ENCODE peak calls at places on chromosomes 12 and 14, in six cellular contexts. I, V, O, E, R and X are unnamed samples.

GRCh38 chr12:104782296-104782695 is 175.8 kb downstream of the SLC41A2 start:
- DNase-seq in I (no peak), V (no peak), O (no peak), E (no peak), R (no peak), X (no peak)

GRCh38 chr14:37638599-37638998 is 43.2 kb downstream of the TTC6 start:
- DNase-seq in I (no peak), V (no peak), O (no peak), E (no peak), R (no peak), X (no peak)

GRCh38 chr12:91695964-91696363 is 449.7 kb downstream of the BTG1 start:
- DNase-seq in I (no peak), V (no peak), O (peak; percentile 71), E (no peak), R (no peak), X (no peak)

GRCh38 chr12:29429999-29430698 is 49.2 kb upstream of the ERGIC2 start:
- DNase-seq in I (no peak), V (no peak), O (no peak), E (no peak), R (no peak), X (no peak)

GRCh38 chr12:107320031-107320928 is 226.9 kb upstream of the CRY1 start:
- DNase-seq in I (peak; percentile 61), V (no peak), O (peak; percentile 73), E (peak; percentile 37), R (peak; percentile 80), X (peak; percentile 85)

GRCh38 chr14:32254952-32255679 is 52.0 kb upstream of the RNU6-8 start:
- DNase-seq in I (peak; percentile 43), V (no peak), O (peak; percentile 74), E (peak; percentile 63), R (peak; percentile 43), X (peak; percentile 67)

GRCh38 chr12:68792952-68793351 is 15.0 kb upstream of the MDM2 start:
- DNase-seq in I (no peak), V (no peak), O (peak; percentile 62), E (peak; percentile 77), R (peak; percentile 4), X (peak; percentile 34)

GRCh38 chr12:113854385-113855136 is 111.6 kb downstream of the RBM19 start:
- DNase-seq in I (no peak), V (peak; percentile 49), O (no peak), E (no peak), R (no peak), X (no peak)

GRCh38 chr12:108814462-108815211 is 42.7 kb downstream of the SSH1 start:
- DNase-seq in I (peak; percentile 24), V (no peak), O (no peak), E (no peak), R (no peak), X (no peak)

GRCh38 chr12:67943295-67943892 is 45.9 kb upstream of the IFNG-AS1 start:
- DNase-seq in I (peak; percentile 76), V (peak; percentile 56), O (peak; percentile 89), E (peak; percentile 41), R (peak; percentile 55), X (peak; percentile 38)

GRCh38 chr12:29148958-29149690 is at the start of gene FAR2:
- DNase-seq in I (peak; percentile 55), V (no peak), O (peak; percentile 89), E (peak; percentile 53), R (peak; percentile 32), X (peak; percentile 39)

GRCh38 chr12:3964404-3964803 is 91.2 kb upstream of the PARP11 start:
- DNase-seq in I (no peak), V (no peak), O (peak; percentile 76), E (peak; percentile 50), R (no peak), X (no peak)

GRCh38 chr12:107248187-107248586 is 154.8 kb upstream of the CRY1 start:
- DNase-seq in I (no peak), V (no peak), O (no peak), E (no peak), R (no peak), X (no peak)

GRCh38 chr14:89504602-89505320 is 87.7 kb upstream of the FOXN3 start:
- DNase-seq in I (no peak), V (no peak), O (no peak), E (peak; percentile 37), R (no peak), X (peak; percentile 52)

GRCh38 chr14:65243766-65244442 is 141.6 kb upstream of the MAX start:
- DNase-seq in I (no peak), V (no peak), O (peak; percentile 85), E (peak; percentile 41), R (no peak), X (peak; percentile 71)

GRCh38 chr14:33934043-33934750 is 16.7 kb downstream of the EGLN3 start:
- DNase-seq in I (no peak), V (no peak), O (no peak), E (no peak), R (no peak), X (no peak)

GRCh38 chr14:59534361-59534987 is 42.1 kb downstream of the CCDC175 start:
- DNase-seq in I (no peak), V (no peak), O (peak; percentile 35), E (no peak), R (no peak), X (no peak)

GRCh38 chr12:94941440-94941862 is 62.0 kb downstream of the NDUFA12 start:
- DNase-seq in I (no peak), V (no peak), O (peak; percentile 90), E (no peak), R (peak; percentile 33), X (peak; percentile 16)

GRCh38 chr14:55328317-55328716 is 57.1 kb downstream of the FBXO34 start:
- DNase-seq in I (no peak), V (no peak), O (no peak), E (no peak), R (no peak), X (no peak)

GRCh38 chr12:18400186-18400585 is 138.9 kb downstream of the PIK3C2G start:
- DNase-seq in I (no peak), V (no peak), O (no peak), E (no peak), R (no peak), X (no peak)

GRCh38 chr14:99381688-99382060 is 99.0 kb downstream of the SETD3 start:
- DNase-seq in I (no peak), V (no peak), O (peak; percentile 12), E (no peak), R (no peak), X (no peak)

GRCh38 chr12:89470741-89471504 is 53.7 kb downstream of the GALNT4 start:
- DNase-seq in I (peak; percentile 29), V (no peak), O (peak; percentile 71), E (peak; percentile 42), R (no peak), X (no peak)

GRCh38 chr12:17369556-17369955 is 720.4 kb downstream of the RERGL start:
- DNase-seq in I (no peak), V (no peak), O (no peak), E (no peak), R (no peak), X (no peak)

GRCh38 chr14:77867476-77867875 is 67.6 kb downstream of the ADCK1 start:
- DNase-seq in I (no peak), V (no peak), O (no peak), E (no peak), R (no peak), X (no peak)

GRCh38 chr14:100022772-100023451 is 42.3 kb upstream of the EVL start:
- DNase-seq in I (no peak), V (peak; percentile 66), O (no peak), E (no peak), R (no peak), X (no peak)

GRCh38 chr12:118816296-118816695 is 165.0 kb upstream of the SRRM4 start:
- DNase-seq in I (no peak), V (no peak), O (no peak), E (no peak), R (no peak), X (no peak)

GRCh38 chr14:34338056-34338455 is 124.0 kb downstream of the SPTSSA start:
- DNase-seq in I (no peak), V (no peak), O (no peak), E (no peak), R (no peak), X (no peak)

GRCh38 chr12:69739287-69740191 is 879 bp downstream of the RAB3IP start:
- DNase-seq in I (peak; percentile 66), V (no peak), O (peak; percentile 93), E (peak; percentile 61), R (peak; percentile 62), X (peak; percentile 60)

GRCh38 chr12:68885381-68885780 is 47.6 kb downstream of the CPM start:
- DNase-seq in I (no peak), V (no peak), O (no peak), E (no peak), R (no peak), X (no peak)

GRCh38 chr14:50007123-50007903 is 109.1 kb downstream of the VCPKMT start:
- DNase-seq in I (no peak), V (no peak), O (no peak), E (no peak), R (no peak), X (no peak)

GRCh38 chr12:88299567-88300101 is 157.5 kb downstream of the TMTC3 start:
- DNase-seq in I (no peak), V (no peak), O (peak; percentile 49), E (peak; percentile 43), R (no peak), X (no peak)

GRCh38 chr14:58912799-58913432 is 275.2 kb downstream of the DACT1 start:
- DNase-seq in I (no peak), V (no peak), O (peak; percentile 90), E (no peak), R (no peak), X (no peak)

GRCh38 chr12:125406131-125406530 is 340.9 kb downstream of the AACS start:
- DNase-seq in I (no peak), V (no peak), O (no peak), E (peak; percentile 21), R (no peak), X (no peak)

GRCh38 chr12:23834076-23834475 is 115.4 kb downstream of the SOX5 start:
- DNase-seq in I (no peak), V (no peak), O (no peak), E (no peak), R (no peak), X (no peak)

GRCh38 chr12:109730306-109731145 is 16.9 kb downstream of the FAM222A start:
- DNase-seq in I (no peak), V (no peak), O (no peak), E (no peak), R (no peak), X (no peak)